ENCODE peak calls at places on chromosome 10, in seven cellular contexts. A is stomach, I is tibial nerve, T is ovary, W is HepG2, V is transverse colon, G is A549. F is an unnamed sample.

GRCh38 chr10:114538544-114538906 is 119.5 kb downstream of the ABLIM1 start:
- DNase-seq in G (no peak), W (no peak), T (no peak), V (peak; percentile 85), I (no peak), A (peak; percentile 81), F (no peak)

GRCh38 chr10:5659702-5660528 is 6.5 kb downstream of the ASB13 start:
- DNase-seq in A (peak; percentile 59), I (no peak), T (no peak), V (peak; percentile 63), W (peak; percentile 96), G (peak; percentile 43), F (no peak)

GRCh38 chr10:127996586-127996985 is 89.7 kb downstream of the PTPRE start:
- DNase-seq in T (no peak), A (no peak), W (no peak), I (no peak), G (no peak), V (no peak), F (peak; percentile 88)

GRCh38 chr10:70302292-70302691 is 18.5 kb upstream of the NPFFR1 start:
- DNase-seq in G (no peak), A (no peak), W (no peak), V (no peak), T (no peak), I (no peak), F (no peak)

GRCh38 chr10:102965455-102965854 is 47.4 kb downstream of the CNNM2 start:
- DNase-seq in A (no peak), T (no peak), G (no peak), I (no peak), V (no peak), W (no peak), F (no peak)

GRCh38 chr10:19906108-19906791 is 90.0 kb downstream of the PLXDC2 start:
- DNase-seq in A (no peak), V (no peak), T (no peak), G (no peak), I (no peak), W (no peak), F (no peak)

GRCh38 chr10:114917927-114918672 is 19.9 kb upstream of the TRUB1 start:
- DNase-seq in I (no peak), V (no peak), T (no peak), G (peak; percentile 8), A (no peak), W (no peak), F (no peak)

GRCh38 chr10:91875779-91876178 is 33.5 kb downstream of the FGFBP3 start:
- DNase-seq in G (no peak), V (no peak), W (no peak), I (no peak), A (no peak), T (no peak), F (no peak)

GRCh38 chr10:11272915-11273389 is 255.3 kb downstream of the CELF2 start:
- DNase-seq in G (no peak), I (no peak), A (no peak), T (no peak), W (no peak), V (no peak), F (no peak)

GRCh38 chr10:77082601-77083252 is 554.9 kb downstream of the KCNMA1 start:
- DNase-seq in A (no peak), I (no peak), G (no peak), V (no peak), T (no peak), W (no peak), F (no peak)

GRCh38 chr10:28120043-28120749 is 121.3 kb upstream of the ODAD2 start:
- DNase-seq in W (no peak), T (peak; percentile 23), I (no peak), V (no peak), G (no peak), A (no peak), F (no peak)

GRCh38 chr10:102675887-102676616 is 31.8 kb downstream of the TRIM8 start:
- DNase-seq in T (peak; percentile 12), W (peak; percentile 79), V (no peak), A (no peak), I (no peak), G (no peak), F (peak; percentile 70)

GRCh38 chr10:21824409-21824808 is 179.1 kb downstream of the DNAJC1 start:
- DNase-seq in V (no peak), I (no peak), G (no peak), A (no peak), W (no peak), T (no peak), F (no peak)

GRCh38 chr10:35372329-35372728 is 36.0 kb downstream of the CCNY start:
- DNase-seq in I (no peak), V (no peak), A (no peak), T (no peak), G (no peak), W (no peak), F (peak; percentile 83)

GRCh38 chr10:36608251-36608650 is 517.1 kb upstream of the ANKRD30A start:
- DNase-seq in A (no peak), W (peak; percentile 1), G (no peak), I (no peak), V (no peak), T (no peak), F (no peak)

GRCh38 chr10:69179743-69180524 is at the start of gene SUPV3L1:
- DNase-seq in W (peak; percentile 98), T (peak; percentile 93), G (peak; percentile 96), A (peak; percentile 87), I (peak; percentile 79), V (peak; percentile 92), F (peak; percentile 96)

GRCh38 chr10:128324058-128324457 is 197.8 kb upstream of the MKI67 start:
- DNase-seq in T (no peak), G (no peak), I (peak; percentile 38), V (peak; percentile 9), A (no peak), W (peak; percentile 18), F (no peak)

GRCh38 chr10:78533776-78534175 is 500.1 kb downstream of the RPS24 start:
- DNase-seq in V (no peak), I (no peak), W (no peak), T (no peak), G (no peak), A (no peak), F (no peak)

GRCh38 chr10:8374334-8374733 is 319.8 kb downstream of the GATA3 start:
- DNase-seq in T (no peak), W (no peak), A (no peak), V (no peak), G (no peak), I (no peak), F (no peak)

GRCh38 chr10:112716924-112717348 is 233.1 kb upstream of the TCF7L2 start:
- DNase-seq in I (no peak), A (peak; percentile 55), T (no peak), G (peak; percentile 21), W (peak; percentile 96), V (no peak), F (no peak)

GRCh38 chr10:112581921-112582320 is 134.9 kb downstream of the VTI1A start:
- DNase-seq in I (no peak), W (no peak), G (no peak), A (no peak), V (no peak), T (no peak), F (no peak)

DNA sequence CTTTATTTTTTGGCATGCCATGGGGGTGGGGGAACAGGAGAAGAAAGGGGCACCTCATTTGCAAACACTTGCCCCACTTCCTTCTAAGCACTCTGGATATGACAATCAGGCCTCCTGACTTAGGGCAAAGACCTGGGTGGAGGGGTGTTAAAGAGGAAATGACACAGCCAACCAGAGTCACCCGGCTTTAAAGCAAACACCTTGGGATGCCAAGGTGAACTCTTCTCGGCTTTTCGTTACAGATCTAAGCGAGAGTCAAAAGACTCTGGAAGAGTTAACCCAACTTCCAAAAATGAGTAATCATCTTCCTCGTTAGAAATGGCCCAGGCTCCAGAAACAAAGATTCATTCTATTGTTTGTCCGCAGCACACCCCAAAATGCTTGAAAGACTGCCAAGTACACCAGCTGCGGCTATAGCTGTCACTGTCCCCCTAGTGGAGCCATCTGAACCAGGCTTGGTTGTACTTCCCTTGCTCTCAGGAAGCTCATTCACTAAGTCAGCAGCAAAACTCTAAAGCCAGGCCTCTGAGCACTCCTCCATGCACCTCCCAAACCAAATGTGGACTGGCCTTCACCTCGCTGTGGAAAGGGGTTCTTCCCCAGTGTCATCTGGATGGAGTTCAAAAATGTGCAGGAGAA is 24.8 kb downstream of the FAM53B start:
- DNase-seq in V (peak; percentile 83), W (no peak), A (peak; percentile 60), T (no peak), I (no peak), G (no peak), F (peak; percentile 82)
- H3K4me3 ChIP-seq in V (no peak overlapping the region), W (no peak overlapping the region), A (no peak overlapping the region), T (no peak overlapping the region), I (peak overlapping the region; percentile 7), G (no peak overlapping the region), F (no peak overlapping the region)

GRCh38 chr10:17226891-17227303 is 1.1 kb upstream of the VIM start:
- DNase-seq in I (no peak), G (no peak), T (no peak), V (no peak), A (no peak), W (no peak), F (peak; percentile 64)
- TF ChIP-seq EP300 in I (peak; percentile 22), G (no peak), T (no peak), V (no peak), A (no peak), W (no peak), F (no peak)

GRCh38 chr10:110709444-110709828 is 65.3 kb downstream of the RBM20 start:
- DNase-seq in I (no peak), W (no peak), T (no peak), G (no peak), V (no peak), A (no peak), F (no peak)
- H3K4me3 ChIP-seq in I (no peak overlapping the region), W (no peak overlapping the region), T (no peak overlapping the region), G (no peak overlapping the region), V (no peak overlapping the region), A (no peak overlapping the region), F (no peak overlapping the region)

GRCh38 chr10:93599778-93600177 is 1.3 kb downstream of the RBP4 start:
- DNase-seq in W (no peak), V (no peak), T (no peak), G (no peak), A (no peak), I (no peak), F (no peak)
- TF ChIP-seq EP300 in W (no peak), V (no peak), T (no peak), G (no peak), A (no peak), I (no peak), F (no peak)

DNA sequence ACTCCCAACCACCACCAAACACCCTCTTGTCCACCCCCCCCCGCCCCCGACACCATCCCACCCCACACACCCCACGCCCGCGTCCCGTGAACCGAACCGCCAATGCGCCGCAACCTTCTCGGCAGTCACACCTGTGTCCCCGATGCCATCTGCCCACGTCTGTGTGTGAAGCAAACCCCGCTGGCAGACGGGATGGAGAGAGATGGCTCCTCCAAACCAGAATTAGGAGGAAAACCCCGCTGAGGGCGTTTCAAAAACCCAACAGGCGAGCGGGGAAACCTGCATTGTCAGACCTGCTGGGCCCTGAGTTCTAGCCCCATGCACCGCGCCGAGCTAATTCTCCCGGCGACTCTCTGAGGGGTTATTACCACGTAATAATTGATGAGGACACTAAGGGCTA is 28.6 kb upstream of the KCNK18 start:
- DNase-seq in W (no peak), V (no peak), A (no peak), G (no peak), T (no peak), I (no peak), F (no peak)
- H3K4me3 ChIP-seq in W (no peak overlapping the region), V (no peak overlapping the region), A (no peak overlapping the region), G (peak overlapping the region; percentile 55), T (no peak overlapping the region), I (no peak overlapping the region), F (no peak overlapping the region)

GRCh38 chr10:17023386-17024298 is 106.0 kb downstream of the CUBN start:
- DNase-seq in G (peak; percentile 52), T (no peak), I (no peak), V (peak; percentile 70), W (peak; percentile 48), A (peak; percentile 37), F (peak; percentile 89)
- TF ChIP-seq EP300 in G (no peak), T (no peak), I (peak; percentile 89), V (no peak), W (no peak), A (no peak), F (no peak)